ENCODE peak calls at places on chromosomes 2 and 18, in nine cellular contexts. L, J, M, A, Z, S, B, O and E are unnamed samples.

GRCh38 chr18:49247786-49248185 is 212.7 kb downstream of the DYM start:
- DNase-seq in L (no peak), J (peak), M (peak), A (no peak), Z (peak), S (peak), B (no peak), O (no peak), E (no peak)

GRCh38 chr2:146604521-146604920 is 1240.3 kb upstream of the ACVR2A start:
- DNase-seq in L (no peak), J (peak), M (no peak), A (no peak), Z (no peak), S (no peak), B (no peak), O (no peak), E (no peak)

GRCh38 chr2:74619651-74620297 is 28.4 kb downstream of the M1AP start:
- DNase-seq in L (no peak), J (no peak), M (no peak), A (no peak), Z (no peak), S (no peak), B (no peak), O (no peak), E (no peak)

GRCh38 chr18:48033770-48034650 is 103.6 kb upstream of the SMAD2 start:
- DNase-seq in L (no peak), J (peak), M (no peak), A (no peak), Z (no peak), S (no peak), B (no peak), O (no peak), E (no peak)

GRCh38 chr2:231410293-231411004 is 14.9 kb downstream of the B3GNT7 start:
- DNase-seq in L (no peak), J (no peak), M (no peak), A (no peak), Z (no peak), S (no peak), B (no peak), O (peak), E (no peak)

GRCh38 chr18:72742002-72742401 is 125.8 kb downstream of the NETO1 start:
- DNase-seq in L (no peak), J (no peak), M (no peak), A (peak), Z (no peak), S (no peak), B (no peak), O (no peak), E (no peak)

GRCh38 chr2:85804583-85804982 is 50.8 kb downstream of the ATOH8 start:
- DNase-seq in L (no peak), J (no peak), M (no peak), A (no peak), Z (no peak), S (no peak), B (no peak), O (peak), E (peak)

GRCh38 chr2:218129756-218130155 is 3.9 kb downstream of the CXCR2 start:
- DNase-seq in L (no peak), J (no peak), M (peak), A (peak), Z (no peak), S (no peak), B (no peak), O (peak), E (peak)

DNA sequence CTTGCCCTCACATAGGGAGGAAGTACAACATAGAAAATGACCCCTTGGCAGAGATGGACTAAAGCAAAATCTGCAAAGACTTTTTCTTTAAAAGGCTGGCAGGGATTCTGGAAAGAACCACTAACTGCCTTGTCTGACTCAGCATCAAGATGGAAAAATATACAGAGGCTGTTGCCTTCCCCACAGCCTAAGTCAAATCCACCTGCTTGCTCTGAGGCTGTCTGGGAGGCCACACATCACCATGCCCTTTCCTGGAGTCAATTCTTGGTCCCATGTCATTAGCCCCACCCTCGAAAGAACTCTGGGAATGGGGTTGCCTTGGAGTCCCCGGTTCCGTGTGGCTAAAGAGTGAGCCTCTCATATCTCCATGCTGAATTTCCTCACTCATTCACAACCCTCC is 39.5 kb downstream of the BMP10 start:
- DNase-seq in L (no peak), J (peak), M (peak), A (peak), Z (peak), S (no peak), B (no peak), O (no peak), E (peak)
- H3K4me3 ChIP-seq in L (no peak), J (no peak), M (no peak), A (no peak), Z (no peak), S (no peak), B (no peak), O (no peak), E (peak)

DNA sequence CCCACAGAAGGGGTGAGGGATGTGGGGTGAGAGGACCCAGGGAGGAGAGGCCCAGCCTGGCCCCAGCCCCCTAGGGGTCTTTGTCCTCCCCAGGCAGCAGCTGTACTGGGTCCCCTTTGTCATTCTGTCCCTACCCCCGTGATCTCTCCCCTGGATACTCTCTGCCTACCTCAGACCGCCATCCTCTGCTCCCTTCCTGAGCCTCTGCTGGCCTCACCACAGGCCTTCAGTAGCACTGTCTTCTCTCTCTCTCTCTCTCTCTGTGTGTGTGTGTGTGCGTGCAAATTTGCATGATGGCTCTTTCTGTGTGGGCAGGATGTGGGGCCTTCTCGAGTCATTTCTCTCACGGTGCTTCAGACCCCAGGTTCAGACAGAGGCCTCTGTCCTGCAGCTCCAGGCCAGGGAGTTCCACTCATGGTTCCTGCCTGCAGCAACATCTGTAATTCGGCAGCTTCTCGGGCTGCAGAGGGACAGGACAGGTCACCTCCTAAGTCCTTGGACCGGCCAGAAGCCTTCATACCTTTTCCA is 1.4 kb downstream of the PSD4 start:
- DNase-seq in L (no peak), J (no peak), M (no peak), A (no peak), Z (no peak), S (no peak), B (no peak), O (no peak), E (no peak)
- H3K4me3 ChIP-seq in L (peak), J (no peak), M (no peak), A (no peak), Z (no peak), S (no peak), B (no peak), O (no peak), E (no peak)

GRCh38 chr18:70243545-70243944 is 38.1 kb upstream of the RTTN start:
- DNase-seq in L (peak), J (no peak), M (no peak), A (no peak), Z (no peak), S (no peak), B (no peak), O (no peak), E (no peak)
- H3K4me3 ChIP-seq in L (no peak), J (no peak), M (no peak), A (no peak), Z (no peak), S (no peak), B (no peak), O (no peak), E (peak)

GRCh38 chr2:133836220-133836619 is 268.0 kb upstream of the NCKAP5 start:
- DNase-seq in L (no peak), J (no peak), M (no peak), A (no peak), Z (no peak), S (no peak), B (no peak), O (no peak), E (no peak)
- H3K4me3 ChIP-seq in L (no peak), J (no peak), M (no peak), A (no peak), Z (no peak), S (no peak), B (no peak), O (no peak), E (no peak)

DNA sequence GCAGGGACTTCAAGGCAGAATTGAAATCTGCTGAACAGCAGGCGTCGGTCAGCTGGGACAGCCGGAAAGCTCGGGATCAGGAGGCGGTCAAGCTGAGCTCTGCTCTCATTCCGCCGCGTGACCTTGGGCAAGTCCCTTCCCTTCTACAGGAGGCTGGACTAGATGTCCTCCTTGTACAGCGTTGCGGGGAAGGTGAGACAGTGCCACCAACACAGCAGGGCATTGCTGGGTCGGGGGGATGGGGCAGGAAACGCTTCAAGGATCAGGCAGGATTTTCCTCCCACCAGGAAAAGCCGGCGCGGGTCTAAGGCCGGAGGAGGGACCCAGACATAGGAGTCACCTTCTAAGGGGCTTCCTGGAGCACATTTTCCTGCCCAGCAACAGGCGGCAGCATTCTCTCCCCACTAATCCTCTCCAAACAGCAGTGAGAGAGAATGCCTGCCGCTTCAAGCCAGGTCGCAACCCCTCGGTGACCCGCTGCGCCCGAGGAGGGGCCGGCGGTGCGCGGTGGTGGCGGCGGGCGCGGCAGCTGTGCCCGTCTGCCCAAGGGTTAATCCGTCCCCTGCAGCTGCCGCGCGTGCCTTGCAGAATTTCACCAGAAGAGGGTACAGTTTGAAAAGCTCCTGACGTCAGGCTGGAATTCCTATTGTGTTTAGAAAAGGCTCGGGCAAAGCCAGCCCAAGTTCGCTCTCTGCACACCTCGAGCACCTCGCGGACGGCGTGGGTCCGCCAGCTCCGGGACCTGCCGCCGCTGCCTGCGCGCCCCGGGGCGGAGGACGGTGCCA is at the start of gene KCNF1:
- DNase-seq in L (peak), J (peak), M (peak), A (peak), Z (peak), S (no peak), B (peak), O (peak), E (peak)
- H3K4me3 ChIP-seq in L (peak), J (peak), M (peak), A (peak), Z (peak), S (peak), B (peak), O (peak), E (peak)

GRCh38 chr2:24045511-24046508 is 1.4 kb downstream of the WDCP start:
- DNase-seq in L (peak), J (no peak), M (no peak), A (no peak), Z (no peak), S (no peak), B (no peak), O (no peak), E (no peak)
- H3K4me3 ChIP-seq in L (peak), J (peak), M (peak), A (peak), Z (peak), S (no peak), B (peak), O (no peak), E (peak)

GRCh38 chr2:170711774-170712652 is 3.1 kb upstream of the SP5 start:
- DNase-seq in L (peak), J (no peak), M (no peak), A (no peak), Z (no peak), S (no peak), B (no peak), O (peak), E (peak)

GRCh38 chr2:170712653-170713279 is 2.4 kb upstream of the SP5 start:
- DNase-seq in L (no peak), J (no peak), M (no peak), A (no peak), Z (no peak), S (no peak), B (no peak), O (no peak), E (no peak)

GRCh38 chr2:170715062-170715931 is at the start of gene SP5:
- DNase-seq in L (peak), J (peak), M (peak), A (peak), Z (peak), S (peak), B (peak), O (peak), E (peak)

GRCh38 chr2:170714156-170715061 is 728 bp upstream of the SP5 start:
- DNase-seq in L (no peak), J (no peak), M (peak), A (no peak), Z (no peak), S (no peak), B (no peak), O (peak), E (peak)

GRCh38 chr2:170713280-170714155 is 1.6 kb upstream of the SP5 start:
- DNase-seq in L (peak), J (no peak), M (no peak), A (no peak), Z (no peak), S (no peak), B (no peak), O (peak), E (peak)
- H3K4me3 ChIP-seq in L (peak), J (no peak), M (no peak), A (peak), Z (no peak), S (peak), B (no peak), O (peak), E (no peak)

GRCh38 chr2:186820303-186820702 is 28.7 kb downstream of the ZSWIM2 start:
- DNase-seq in L (no peak), J (peak), M (peak), A (no peak), Z (no peak), S (no peak), B (no peak), O (no peak), E (no peak)
- H3K4me3 ChIP-seq in L (no peak), J (no peak), M (no peak), A (no peak), Z (no peak), S (no peak), B (no peak), O (no peak), E (peak)

GRCh38 chr2:37080674-37081073 is 3.5 kb downstream of the HEATR5B start:
- DNase-seq in L (no peak), J (no peak), M (no peak), A (no peak), Z (no peak), S (no peak), B (no peak), O (no peak), E (no peak)
- H3K4me3 ChIP-seq in L (no peak), J (no peak), M (no peak), A (no peak), Z (no peak), S (no peak), B (no peak), O (no peak), E (no peak)